ENCODE peak calls at places on chromosomes 12 and 14, in seven cellular contexts. C, Y, M, O, N, X and U are unnamed samples.
A peak's percentile ranks its signal among the peaks of the same experiment; 100 is the strongest.

GRCh38 chr14:91870001-91870400 is 2.7 kb upstream of the TC2N start:
- DNase-seq in C (no peak), Y (no peak), M (no peak), O (no peak), N (no peak), X (no peak), U (no peak)

GRCh38 chr12:112194601-112195247 is 69.4 kb downstream of the TRAFD1 start:
- DNase-seq in C (no peak), Y (no peak), M (no peak), O (no peak), N (no peak), X (no peak), U (no peak)

GRCh38 chr14:91068642-91069041 is 8.2 kb upstream of the RPS6KA5 start:
- DNase-seq in C (no peak), Y (no peak), M (no peak), O (no peak), N (no peak), X (no peak), U (no peak)

GRCh38 chr12:128025856-128026255 is 241.1 kb upstream of the TMEM132C start:
- DNase-seq in C (no peak), Y (no peak), M (no peak), O (no peak), N (no peak), X (no peak), U (no peak)

GRCh38 chr14:35366048-35366428 is 38.5 kb downstream of the NFKBIA start:
- DNase-seq in C (peak; percentile 31), Y (peak; percentile 85), M (no peak), O (no peak), N (no peak), X (no peak), U (no peak)

GRCh38 chr14:76918751-76919421 is 92.7 kb downstream of the LRRC74A start:
- DNase-seq in C (peak; percentile 99), Y (peak; percentile 98), M (peak; percentile 96), O (peak; percentile 95), N (peak; percentile 99), X (peak; percentile 96), U (peak; percentile 96)

GRCh38 chr12:10716704-10717315 is 6.3 kb downstream of the YBX3 start:
- DNase-seq in C (peak; percentile 95), Y (peak; percentile 91), M (peak; percentile 95), O (no peak), N (peak; percentile 95), X (peak; percentile 84), U (peak; percentile 62)

GRCh38 chr14:59107819-59108218 is 80.6 kb upstream of the DAAM1 start:
- DNase-seq in C (no peak), Y (no peak), M (no peak), O (no peak), N (no peak), X (no peak), U (no peak)

GRCh38 chr12:111757361-111758119 is 9.2 kb upstream of the ALDH2 start:
- DNase-seq in C (peak; percentile 67), Y (peak; percentile 82), M (no peak), O (peak; percentile 72), N (no peak), X (no peak), U (no peak)

GRCh38 chr12:104242546-104243206 is 27.1 kb downstream of the TXNRD1 start:
- DNase-seq in C (no peak), Y (no peak), M (no peak), O (no peak), N (no peak), X (no peak), U (no peak)

GRCh38 chr12:15404485-15404884 is 82.2 kb downstream of the PTPRO start:
- DNase-seq in C (peak; percentile 35), Y (no peak), M (no peak), O (no peak), N (no peak), X (no peak), U (no peak)

GRCh38 chr12:87116778-87117177 is 860.6 kb upstream of the MGAT4C start:
- DNase-seq in C (no peak), Y (no peak), M (peak; percentile 18), O (no peak), N (no peak), X (no peak), U (no peak)

GRCh38 chr12:71610036-71610795 is 53.4 kb downstream of the ZFC3H1 start:
- DNase-seq in C (no peak), Y (no peak), M (no peak), O (no peak), N (no peak), X (no peak), U (no peak)

GRCh38 chr14:101315802-101316296 is 245.4 kb upstream of the DIO3 start:
- DNase-seq in C (no peak), Y (no peak), M (no peak), O (no peak), N (no peak), X (no peak), U (no peak)

GRCh38 chr12:75613981-75614380 is 102.6 kb upstream of the KRR1 start:
- DNase-seq in C (peak; percentile 20), Y (no peak), M (no peak), O (no peak), N (peak; percentile 23), X (no peak), U (no peak)

GRCh38 chr14:97462081-97462480 is 664.9 kb downstream of the VRK1 start:
- DNase-seq in C (no peak), Y (no peak), M (no peak), O (no peak), N (no peak), X (no peak), U (no peak)

GRCh38 chr14:103715052-103716000 is at the start of the genes XRCC3 and ZFYVE21:
- DNase-seq in C (peak; percentile 99), Y (peak; percentile 99), M (peak; percentile 95), O (peak; percentile 100), N (peak; percentile 100), X (peak; percentile 97), U (peak; percentile 99)

GRCh38 chr12:24596768-24597388 is 352.0 kb downstream of the BCAT1 start:
- DNase-seq in C (peak; percentile 77), Y (no peak), M (no peak), O (no peak), N (peak; percentile 73), X (no peak), U (no peak)

GRCh38 chr12:34526946-34527345 is 504.6 kb downstream of the ALG10 start:
- DNase-seq in C (no peak), Y (no peak), M (no peak), O (no peak), N (peak; percentile 0), X (no peak), U (no peak)

GRCh38 chr14:55071870-55072640 is 20.6 kb downstream of the MAPK1IP1L start:
- DNase-seq in C (peak; percentile 67), Y (no peak), M (peak; percentile 86), O (no peak), N (peak; percentile 74), X (peak; percentile 89), U (no peak)

GRCh38 chr12:62659457-62660295 is 193.1 kb downstream of the MON2 start:
- DNase-seq in C (no peak), Y (no peak), M (no peak), O (no peak), N (no peak), X (no peak), U (no peak)

GRCh38 chr12:5013206-5013830 is 30.4 kb upstream of the KCNA5 start:
- DNase-seq in C (peak; percentile 67), Y (no peak), M (no peak), O (no peak), N (peak; percentile 21), X (no peak), U (no peak)

DNA sequence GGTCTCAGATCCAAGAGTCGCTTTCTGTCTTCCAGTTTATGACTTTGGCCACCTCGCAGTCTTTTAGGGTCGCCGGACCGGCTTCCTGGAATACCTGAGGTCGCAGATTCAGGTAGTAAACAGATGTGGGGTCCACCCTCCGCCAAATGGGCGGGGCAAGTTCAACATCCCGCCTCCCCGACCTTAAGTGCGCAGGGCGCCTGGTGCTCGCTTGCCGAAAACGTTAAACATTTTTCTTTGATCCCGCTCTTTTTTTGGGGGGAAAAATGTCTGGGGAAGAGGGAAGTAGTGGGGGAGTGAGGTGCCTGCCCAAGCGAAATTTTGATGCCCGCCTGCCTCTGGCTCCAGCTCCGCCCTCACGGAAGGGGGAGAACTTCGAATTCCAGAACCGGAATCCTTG is 73.9 kb upstream of the TBX5 start:
- DNase-seq in C (no peak), Y (no peak), M (no peak), O (no peak), N (no peak), X (no peak), U (no peak)
- H3K27me3 ChIP-seq in C (peaks cover 10% of the 10 kb centered on the region), Y (no peaks in the 10 kb centered on the region), M (peaks cover 27% of the 10 kb centered on the region), O (peaks cover 10% of the 10 kb centered on the region), N (peaks cover 61% of the 10 kb centered on the region), X (peaks cover 11% of the 10 kb centered on the region), U (peaks cover 69% of the 10 kb centered on the region)

DNA sequence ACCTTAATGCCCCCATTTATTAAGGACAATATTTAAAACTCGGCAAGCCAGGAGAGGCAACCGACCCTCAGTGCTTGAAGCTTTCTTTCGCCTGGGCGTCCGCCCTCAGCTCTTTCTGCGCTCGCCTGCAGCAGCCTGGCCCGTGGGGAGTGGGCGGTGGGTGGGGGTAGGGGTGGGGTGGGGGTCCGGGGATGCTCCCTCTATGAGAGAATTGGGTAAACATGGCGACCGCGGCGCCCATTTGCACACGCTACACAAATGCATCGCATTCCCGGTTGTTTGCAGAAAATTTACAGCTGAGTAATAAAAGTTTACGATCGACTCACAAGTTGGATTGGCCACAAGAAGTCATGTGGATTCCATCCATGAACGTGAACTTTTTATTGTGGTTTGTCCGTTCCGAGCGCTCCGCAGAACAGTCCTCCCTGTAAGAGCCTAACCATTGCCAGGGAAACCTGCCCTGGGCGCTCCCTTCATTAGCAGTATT is 7.7 kb downstream of the HOXC8 start:
- DNase-seq in C (peak; percentile 23), Y (no peak), M (peak; percentile 59), O (no peak), N (no peak), X (peak; percentile 52), U (no peak)
- H3K27me3 ChIP-seq in C (peaks cover 43% of the 10 kb centered on the region), Y (no peaks in the 10 kb centered on the region), M (no peaks in the 10 kb centered on the region), O (peaks cover 69% of the 10 kb centered on the region), N (no peaks in the 10 kb centered on the region), X (peaks cover 11% of the 10 kb centered on the region), U (peaks cover 97% of the 10 kb centered on the region)

GRCh38 chr12:53956914-53957536 is 2.3 kb downstream of the HOXC12 start:
- DNase-seq in C (no peak), Y (no peak), M (no peak), O (no peak), N (no peak), X (no peak), U (no peak)
- H3K27me3 ChIP-seq in C (peaks cover 96% of the 10 kb centered on the region), Y (peaks cover 1% of the 10 kb centered on the region), M (no peaks in the 10 kb centered on the region), O (peaks cover 66% of the 10 kb centered on the region), N (peaks cover 96% of the 10 kb centered on the region), X (peaks cover 38% of the 10 kb centered on the region), U (peaks cover 95% of the 10 kb centered on the region)

DNA sequence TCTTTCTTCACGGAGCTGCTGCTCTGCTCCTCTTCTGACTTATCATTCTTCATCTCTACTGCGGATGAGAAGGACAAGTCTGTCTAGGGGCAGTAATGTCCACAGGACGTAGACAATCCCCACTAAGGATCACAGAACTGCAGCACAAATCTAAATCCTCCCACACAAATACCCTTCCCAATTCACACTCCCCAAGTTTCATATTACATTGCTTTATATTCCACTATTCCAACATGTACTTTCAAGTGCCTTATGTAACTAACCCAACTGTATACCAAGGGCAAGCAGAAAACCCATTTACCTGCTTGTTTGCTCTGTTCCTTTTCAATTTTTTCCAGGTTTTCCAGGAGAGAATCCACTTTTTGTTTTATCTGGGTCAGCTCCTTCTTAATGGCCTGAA is 55.6 kb upstream of the OR5AU1 start:
- DNase-seq in C (no peak), Y (no peak), M (no peak), O (no peak), N (no peak), X (no peak), U (no peak)
- H3K27me3 ChIP-seq in C (no peaks in the 10 kb centered on the region), Y (no peaks in the 10 kb centered on the region), M (no peaks in the 10 kb centered on the region), O (no peaks in the 10 kb centered on the region), N (no peaks in the 10 kb centered on the region), X (no peaks in the 10 kb centered on the region), U (no peaks in the 10 kb centered on the region)

GRCh38 chr12:132610051-132610759 is at the start of gene LRCOL1:
- DNase-seq in C (peak; percentile 73), Y (peak; percentile 80), M (peak; percentile 79), O (no peak), N (peak; percentile 28), X (no peak), U (peak; percentile 71)
- H3K27me3 ChIP-seq in C (peaks cover 12% of the 10 kb centered on the region), Y (no peaks in the 10 kb centered on the region), M (peaks cover 20% of the 10 kb centered on the region), O (no peaks in the 10 kb centered on the region), N (peaks cover 67% of the 10 kb centered on the region), X (peaks cover 14% of the 10 kb centered on the region), U (peaks cover 44% of the 10 kb centered on the region)